ENCODE peak calls at places on chromosomes 16 and 17, in six cellular contexts. One of them, this sample, is unnamed.

GRCh38 chr17:63436523-63437110 is 9.5 kb downstream of the CYB561 start:
- DNase-seq in uterus: no peak
- DNase-seq in thoracic aorta: no peak
- DNase-seq in ascending aorta: peak; percentile 60
- DNase-seq in pancreas: peak; percentile 74
- DNase-seq in CD8-positive, alpha-beta T cell: no peak
- DNase-seq in this sample: no peak

GRCh38 chr16:26816885-26817571 is 249.7 kb upstream of the C16orf82 start:
- DNase-seq in uterus: no peak
- DNase-seq in thoracic aorta: no peak
- DNase-seq in ascending aorta: no peak
- DNase-seq in pancreas: no peak
- DNase-seq in CD8-positive, alpha-beta T cell: no peak
- DNase-seq in this sample: no peak

GRCh38 chr17:21286771-21287702 is 2.5 kb downstream of the MAP2K3 start:
- DNase-seq in uterus: no peak
- DNase-seq in thoracic aorta: no peak
- DNase-seq in ascending aorta: no peak
- DNase-seq in pancreas: peak; percentile 54
- DNase-seq in CD8-positive, alpha-beta T cell: peak; percentile 32
- DNase-seq in this sample: no peak

GRCh38 chr16:57187508-57187854 is 1.4 kb downstream of the RSPRY1 start:
- DNase-seq in uterus: no peak
- DNase-seq in thoracic aorta: no peak
- DNase-seq in ascending aorta: no peak
- DNase-seq in pancreas: peak; percentile 26
- DNase-seq in CD8-positive, alpha-beta T cell: no peak
- DNase-seq in this sample: no peak

GRCh38 chr17:46940692-46941404 is 17.9 kb downstream of the GOSR2 start:
- DNase-seq in uterus: peak; percentile 58
- DNase-seq in thoracic aorta: no peak
- DNase-seq in ascending aorta: peak; percentile 78
- DNase-seq in pancreas: peak; percentile 70
- DNase-seq in CD8-positive, alpha-beta T cell: peak; percentile 67
- DNase-seq in this sample: peak; percentile 44

GRCh38 chr16:31215287-31216115 is 1.4 kb downstream of the PYDC1 start:
- DNase-seq in uterus: peak; percentile 36
- DNase-seq in thoracic aorta: no peak
- DNase-seq in ascending aorta: peak; percentile 72
- DNase-seq in pancreas: peak; percentile 41
- DNase-seq in CD8-positive, alpha-beta T cell: no peak
- DNase-seq in this sample: no peak

GRCh38 chr16:72101195-72101594 is 7.5 kb downstream of the DHX38 start:
- DNase-seq in uterus: no peak
- DNase-seq in thoracic aorta: no peak
- DNase-seq in ascending aorta: no peak
- DNase-seq in pancreas: no peak
- DNase-seq in CD8-positive, alpha-beta T cell: no peak
- DNase-seq in this sample: no peak

GRCh38 chr16:4103741-4104140 is 12.5 kb downstream of the ADCY9 start:
- DNase-seq in uterus: no peak
- DNase-seq in thoracic aorta: no peak
- DNase-seq in ascending aorta: no peak
- DNase-seq in pancreas: no peak
- DNase-seq in CD8-positive, alpha-beta T cell: no peak
- DNase-seq in this sample: no peak

GRCh38 chr16:88359008-88359407 is 23.8 kb upstream of the ZNF469 start:
- DNase-seq in uterus: no peak
- DNase-seq in thoracic aorta: no peak
- DNase-seq in ascending aorta: no peak
- DNase-seq in pancreas: no peak
- DNase-seq in CD8-positive, alpha-beta T cell: no peak
- DNase-seq in this sample: no peak

GRCh38 chr17:76685366-76685765 is 25.4 kb downstream of the MXRA7 start:
- DNase-seq in uterus: no peak
- DNase-seq in thoracic aorta: no peak
- DNase-seq in ascending aorta: no peak
- DNase-seq in pancreas: no peak
- DNase-seq in CD8-positive, alpha-beta T cell: no peak
- DNase-seq in this sample: no peak

GRCh38 chr16:52547001-52547833 is at the start of gene TOX3:
- DNase-seq in uterus: no peak
- DNase-seq in thoracic aorta: no peak
- DNase-seq in ascending aorta: no peak
- DNase-seq in pancreas: peak; percentile 70
- DNase-seq in CD8-positive, alpha-beta T cell: no peak
- DNase-seq in this sample: no peak

GRCh38 chr17:19237389-19238166 is 412 bp downstream of the EPN2 start:
- DNase-seq in uterus: peak; percentile 61
- DNase-seq in thoracic aorta: no peak
- DNase-seq in ascending aorta: no peak
- DNase-seq in pancreas: peak; percentile 51
- DNase-seq in CD8-positive, alpha-beta T cell: no peak
- DNase-seq in this sample: no peak

GRCh38 chr17:68580236-68580903 is 20.8 kb downstream of the FAM20A start:
- DNase-seq in uterus: peak; percentile 54
- DNase-seq in thoracic aorta: no peak
- DNase-seq in ascending aorta: peak; percentile 72
- DNase-seq in pancreas: no peak
- DNase-seq in CD8-positive, alpha-beta T cell: no peak
- DNase-seq in this sample: no peak

GRCh38 chr17:82229686-82230626 is 1.1 kb downstream of the SLC16A3 start:
- DNase-seq in uterus: no peak
- DNase-seq in thoracic aorta: no peak
- DNase-seq in ascending aorta: no peak
- DNase-seq in pancreas: peak; percentile 29
- DNase-seq in CD8-positive, alpha-beta T cell: no peak
- DNase-seq in this sample: no peak

GRCh38 chr17:62741290-62741689 is 66.8 kb downstream of the MARCHF10 start:
- DNase-seq in uterus: no peak
- DNase-seq in thoracic aorta: no peak
- DNase-seq in ascending aorta: no peak
- DNase-seq in pancreas: no peak
- DNase-seq in CD8-positive, alpha-beta T cell: no peak
- DNase-seq in this sample: no peak

GRCh38 chr16:17499223-17499902 is 28.6 kb upstream of the XYLT1 start:
- DNase-seq in uterus: no peak
- DNase-seq in thoracic aorta: no peak
- DNase-seq in ascending aorta: no peak
- DNase-seq in pancreas: no peak
- DNase-seq in CD8-positive, alpha-beta T cell: no peak
- DNase-seq in this sample: no peak

GRCh38 chr17:73909156-73909555 is 264.9 kb upstream of the SDK2 start:
- DNase-seq in uterus: no peak
- DNase-seq in thoracic aorta: no peak
- DNase-seq in ascending aorta: no peak
- DNase-seq in pancreas: no peak
- DNase-seq in CD8-positive, alpha-beta T cell: no peak
- DNase-seq in this sample: no peak

GRCh38 chr16:774086-775001 is 13.8 kb downstream of the MSLN start:
- DNase-seq in uterus: no peak
- DNase-seq in thoracic aorta: no peak
- DNase-seq in ascending aorta: no peak
- DNase-seq in pancreas: no peak
- DNase-seq in CD8-positive, alpha-beta T cell: no peak
- DNase-seq in this sample: no peak

GRCh38 chr17:71486171-71486740 is 634.6 kb upstream of the SOX9 start:
- DNase-seq in uterus: no peak
- DNase-seq in thoracic aorta: no peak
- DNase-seq in ascending aorta: no peak
- DNase-seq in pancreas: no peak
- DNase-seq in CD8-positive, alpha-beta T cell: no peak
- DNase-seq in this sample: no peak

GRCh38 chr16:69833357-69833781 is 71.2 kb downstream of the WWP2 start:
- DNase-seq in uterus: no peak
- DNase-seq in thoracic aorta: no peak
- DNase-seq in ascending aorta: no peak
- DNase-seq in pancreas: no peak
- DNase-seq in CD8-positive, alpha-beta T cell: no peak
- DNase-seq in this sample: no peak

DNA sequence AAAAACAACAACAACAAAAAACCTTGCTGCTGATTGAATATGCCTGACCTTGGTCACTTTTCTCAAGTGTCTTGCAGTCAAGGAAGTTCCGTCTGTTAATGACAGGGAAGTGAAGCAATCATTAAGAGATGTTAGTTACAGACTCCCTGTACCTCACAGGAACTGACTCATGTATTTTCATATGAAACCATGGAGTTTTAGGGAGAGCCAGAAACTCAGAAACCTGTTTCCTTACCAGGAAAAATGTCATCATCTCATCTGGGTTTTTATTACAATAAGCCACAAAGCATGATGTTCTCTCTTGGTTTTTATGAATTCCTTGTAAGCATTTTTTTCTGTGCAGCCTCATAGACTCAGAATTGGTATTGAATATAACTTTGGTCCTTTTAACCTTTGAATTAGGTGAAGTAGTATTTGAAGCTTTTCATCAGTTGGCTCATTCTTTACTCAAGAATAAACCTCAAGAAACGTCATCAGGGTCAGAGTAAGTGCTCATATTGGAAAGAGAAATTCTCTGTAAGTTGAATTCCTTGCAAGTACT is 10.3 kb downstream of the LYRM1 start:
- DNase-seq in uterus: no peak
- DNase-seq in thoracic aorta: no peak
- DNase-seq in ascending aorta: no peak
- DNase-seq in pancreas: no peak
- DNase-seq in CD8-positive, alpha-beta T cell: no peak
- DNase-seq in this sample: peak; percentile 97
- H3K4me1 ChIP-seq in uterus: peaks cover 9% of the 10 kb centered on the region
- H3K4me1 ChIP-seq in thoracic aorta: peaks cover 41% of the 10 kb centered on the region
- H3K4me1 ChIP-seq in ascending aorta: peaks cover 68% of the 10 kb centered on the region
- H3K4me1 ChIP-seq in pancreas: no peaks in the 10 kb centered on the region
- H3K4me1 ChIP-seq in CD8-positive, alpha-beta T cell: no peaks in the 10 kb centered on the region
- H3K4me1 ChIP-seq in this sample: peaks cover 30% of the 10 kb centered on the region

DNA sequence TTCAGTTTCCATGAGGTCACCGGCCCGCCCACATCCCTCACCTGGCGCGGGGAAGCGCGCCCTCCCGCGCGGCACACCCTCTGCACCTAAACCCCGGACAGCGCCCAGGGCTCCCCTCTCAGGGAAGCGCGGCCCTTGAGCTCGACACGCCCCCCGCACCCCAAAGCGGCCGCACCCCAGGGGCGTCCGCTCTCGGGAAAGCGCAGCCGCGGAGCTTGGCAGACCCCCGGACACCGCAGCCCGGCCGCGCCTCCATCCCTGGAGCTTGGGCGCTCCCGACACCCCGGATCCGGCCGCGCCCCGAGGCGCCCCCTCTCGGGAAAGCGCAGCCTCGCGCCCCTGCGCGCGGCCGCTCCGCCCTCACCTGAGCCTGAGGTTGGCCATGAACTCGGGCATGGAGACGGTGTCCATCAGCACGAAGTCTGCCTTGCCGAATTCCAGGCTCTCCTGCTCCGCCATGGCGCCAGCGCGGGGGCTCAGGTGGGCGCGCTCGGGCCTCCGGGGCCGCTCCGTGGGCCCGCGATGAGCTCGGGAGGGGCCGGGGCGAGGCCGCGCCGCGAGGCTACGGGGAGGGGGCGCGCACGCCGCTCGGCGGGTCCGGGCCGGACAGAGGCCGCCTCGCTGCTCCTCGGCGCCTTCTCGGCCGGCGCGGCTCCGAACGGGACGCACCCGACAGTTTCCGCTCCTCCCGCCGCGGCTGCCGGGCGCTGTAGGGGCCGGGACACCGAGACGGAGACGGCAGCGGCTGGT is at the start of gene MYO1D:
- DNase-seq in uterus: peak; percentile 52
- DNase-seq in thoracic aorta: no peak
- DNase-seq in ascending aorta: peak; percentile 70
- DNase-seq in pancreas: peak; percentile 77
- DNase-seq in CD8-positive, alpha-beta T cell: peak; percentile 55
- DNase-seq in this sample: peak; percentile 79
- TF ChIP-seq CTCF in uterus: peak; percentile 14
- TF ChIP-seq CTCF in thoracic aorta: peak; percentile 39
- TF ChIP-seq CTCF in ascending aorta: peak; percentile 18
- TF ChIP-seq CTCF in pancreas: peak; percentile 20
- TF ChIP-seq CTCF in CD8-positive, alpha-beta T cell: no peak
- TF ChIP-seq CTCF in this sample: peak; percentile 66

GRCh38 chr17:31566247-31566991 is 174.9 kb downstream of the RAB11FIP4 start:
- DNase-seq in uterus: no peak
- DNase-seq in thoracic aorta: no peak
- DNase-seq in ascending aorta: no peak
- DNase-seq in pancreas: no peak
- DNase-seq in CD8-positive, alpha-beta T cell: no peak
- DNase-seq in this sample: no peak

GRCh38 chr17:31564883-31565297 is 173.4 kb downstream of the RAB11FIP4 start:
- DNase-seq in uterus: peak; percentile 37
- DNase-seq in thoracic aorta: no peak
- DNase-seq in ascending aorta: no peak
- DNase-seq in pancreas: no peak
- DNase-seq in CD8-positive, alpha-beta T cell: no peak
- DNase-seq in this sample: peak; percentile 43

GRCh38 chr17:31565652-31566051 is 174.2 kb downstream of the RAB11FIP4 start:
- DNase-seq in uterus: no peak
- DNase-seq in thoracic aorta: no peak
- DNase-seq in ascending aorta: no peak
- DNase-seq in pancreas: no peak
- DNase-seq in CD8-positive, alpha-beta T cell: no peak
- DNase-seq in this sample: no peak

GRCh38 chr17:31568140-31568938 is 176.9 kb downstream of the RAB11FIP4 start:
- DNase-seq in uterus: peak; percentile 55
- DNase-seq in thoracic aorta: no peak
- DNase-seq in ascending aorta: no peak
- DNase-seq in pancreas: no peak
- DNase-seq in CD8-positive, alpha-beta T cell: no peak
- DNase-seq in this sample: no peak

DNA sequence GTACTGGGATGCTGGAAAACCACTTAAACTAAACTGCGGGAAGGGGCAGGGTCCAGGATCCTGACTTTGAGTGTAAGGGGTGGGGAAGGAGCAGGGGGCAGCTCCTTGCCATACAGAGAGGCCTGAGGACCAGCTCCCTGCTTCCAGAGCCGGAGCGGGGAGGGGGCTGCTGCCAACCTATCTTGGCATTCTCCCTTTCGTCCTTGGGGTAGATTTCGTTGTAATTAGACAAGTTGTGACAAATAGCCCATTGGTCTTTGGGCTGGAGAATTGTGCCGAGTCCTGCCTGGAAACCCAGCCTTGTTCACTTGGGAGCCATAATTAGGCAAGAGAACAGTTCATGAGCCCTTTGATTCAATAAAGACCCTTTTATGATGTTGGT is 175.5 kb downstream of the RAB11FIP4 start:
- DNase-seq in uterus: no peak
- DNase-seq in thoracic aorta: no peak
- DNase-seq in ascending aorta: no peak
- DNase-seq in pancreas: no peak
- DNase-seq in CD8-positive, alpha-beta T cell: no peak
- DNase-seq in this sample: no peak
- H3K27ac ChIP-seq in uterus: no peak overlapping the region
- H3K27ac ChIP-seq in thoracic aorta: peak overlapping the region; percentile 29
- H3K27ac ChIP-seq in ascending aorta: peak overlapping the region; percentile 91
- H3K27ac ChIP-seq in pancreas: no peak overlapping the region
- H3K27ac ChIP-seq in CD8-positive, alpha-beta T cell: no peak overlapping the region
- H3K27ac ChIP-seq in this sample: no peak overlapping the region

GRCh38 chr17:1089915-1090314 is 89.9 kb downstream of the ABR start:
- DNase-seq in uterus: no peak
- DNase-seq in thoracic aorta: no peak
- DNase-seq in ascending aorta: peak; percentile 85
- DNase-seq in pancreas: no peak
- DNase-seq in CD8-positive, alpha-beta T cell: no peak
- DNase-seq in this sample: no peak
- H3K4me1 ChIP-seq in uterus: peaks cover 4% of the 10 kb centered on the region
- H3K4me1 ChIP-seq in thoracic aorta: peaks cover 30% of the 10 kb centered on the region
- H3K4me1 ChIP-seq in ascending aorta: peaks cover 40% of the 10 kb centered on the region
- H3K4me1 ChIP-seq in pancreas: no peaks in the 10 kb centered on the region
- H3K4me1 ChIP-seq in CD8-positive, alpha-beta T cell: no peaks in the 10 kb centered on the region
- H3K4me1 ChIP-seq in this sample: no peaks in the 10 kb centered on the region